ENCODE peak calls at places on chromosomes 11 and 22, in eight cellular contexts. B is progenitor cell of endocrine pancreas, K is foreskin keratinocyte, A is endodermal cell, S is heart left ventricle, H is RWPE1, C is AG09309, L is HFFc6. M is an unnamed sample.
A peak's percentile ranks its signal among the peaks of the same experiment; 100 is the strongest.

GRCh38 chr11:62842171-62842717 is 2.9 kb upstream of the WDR74 start:
- DNase-seq in B (peak; percentile 23), K (no peak), A (peak; percentile 95), S (peak; percentile 34), H (no peak), C (no peak), L (no peak), M (no peak)

GRCh38 chr11:61917357-61918109 is at the start of gene RAB3IL1:
- DNase-seq in B (peak; percentile 56), K (no peak), A (peak; percentile 82), S (peak; percentile 80), H (peak; percentile 41), C (no peak), L (no peak), M (no peak)

GRCh38 chr11:7612661-7613393 is 60.5 kb downstream of the CYB5R2 start:
- DNase-seq in B (no peak), K (no peak), A (no peak), S (no peak), H (no peak), C (no peak), L (no peak), M (no peak)

GRCh38 chr11:19785265-19785664 is 72.6 kb downstream of the NAV2 start:
- DNase-seq in B (no peak), K (no peak), A (no peak), S (no peak), H (no peak), C (no peak), L (no peak), M (no peak)

GRCh38 chr11:14179126-14179820 is 179.7 kb downstream of the RRAS2 start:
- DNase-seq in B (no peak), K (no peak), A (no peak), S (no peak), H (no peak), C (peak; percentile 1), L (peak; percentile 36), M (no peak)

GRCh38 chr11:6570691-6571427 is 32.6 kb downstream of the RRP8 start:
- DNase-seq in B (no peak), K (no peak), A (peak; percentile 61), S (no peak), H (no peak), C (no peak), L (no peak), M (no peak)

GRCh38 chr22:22703715-22704114 is 59.3 kb downstream of the GGTLC2 start:
- DNase-seq in B (no peak), K (no peak), A (no peak), S (no peak), H (no peak), C (no peak), L (peak; percentile 20), M (no peak)

GRCh38 chr11:77322926-77323590 is 21.6 kb upstream of the GDPD4 start:
- DNase-seq in B (no peak), K (no peak), A (no peak), S (no peak), H (no peak), C (no peak), L (peak; percentile 10), M (no peak)

GRCh38 chr11:43646767-43647166 is 33.8 kb upstream of the HSD17B12 start:
- DNase-seq in B (no peak), K (no peak), A (no peak), S (no peak), H (no peak), C (no peak), L (no peak), M (no peak)

GRCh38 chr11:132072044-132072879 is 701.8 kb downstream of the NTM start:
- DNase-seq in B (no peak), K (peak; percentile 100), A (no peak), S (no peak), H (peak; percentile 91), C (peak; percentile 98), L (peak; percentile 98), M (no peak)

GRCh38 chr11:3093281-3094191 is 36.3 kb upstream of the CARS1 start:
- DNase-seq in B (no peak), K (no peak), A (peak; percentile 75), S (peak; percentile 30), H (no peak), C (no peak), L (no peak), M (no peak)

DNA sequence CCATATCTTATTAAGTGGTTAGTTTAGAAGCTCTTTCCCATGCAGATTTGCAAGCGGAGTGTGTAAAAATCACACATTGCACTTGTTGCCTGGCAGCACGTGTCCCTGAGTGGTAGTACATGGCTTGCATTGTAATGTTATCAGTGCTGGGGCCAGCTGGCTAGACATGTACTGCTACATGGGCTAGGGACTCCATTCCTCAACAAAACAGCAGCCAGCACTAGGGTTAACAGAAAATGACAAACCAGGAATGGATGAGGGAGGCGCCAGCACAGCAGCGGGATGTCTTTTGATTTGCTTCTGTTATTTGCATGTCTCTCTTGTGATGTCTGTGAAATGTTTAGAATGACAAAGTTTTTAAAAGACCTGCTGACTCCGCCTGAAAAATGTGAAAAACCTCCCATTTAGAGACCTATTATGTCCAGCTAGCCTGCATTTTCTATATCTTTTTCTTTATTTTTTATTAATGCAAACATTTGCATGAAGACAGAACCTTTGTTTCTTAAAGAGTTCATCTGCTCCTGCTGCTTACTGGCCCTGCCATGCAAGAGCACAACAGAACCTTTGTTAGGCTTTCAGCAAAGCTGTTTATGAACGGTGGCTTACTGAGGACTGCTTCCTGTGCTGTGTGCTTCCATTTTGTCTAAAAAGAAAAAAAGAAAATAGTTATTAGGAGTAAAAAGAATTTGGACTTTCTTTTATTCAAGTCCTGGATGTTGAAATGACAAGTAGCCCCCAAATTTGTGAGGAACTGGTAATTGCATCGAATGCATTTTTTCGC is 40.7 kb downstream of the CSTPP1 start:
- DNase-seq in B (no peak), K (no peak), A (peak; percentile 80), S (no peak), H (no peak), C (no peak), L (no peak), M (no peak)
- TF ChIP-seq CTCF in B (no peak), K (no peak), A (no peak), S (no peak), H (no peak), C (no peak), L (no peak), M (no peak)

GRCh38 chr22:45503071-45503815 is 560 bp downstream of the FBLN1 start:
- DNase-seq in B (no peak), K (no peak), A (peak; percentile 81), S (no peak), H (peak; percentile 20), C (no peak), L (no peak), M (no peak)

GRCh38 chr22:45503816-45504702 is 1.4 kb downstream of the FBLN1 start:
- DNase-seq in B (no peak), K (no peak), A (peak; percentile 87), S (no peak), H (no peak), C (no peak), L (peak; percentile 69), M (no peak)

GRCh38 chr22:45504703-45505341 is 2.1 kb downstream of the FBLN1 start:
- DNase-seq in B (peak; percentile 20), K (no peak), A (peak; percentile 77), S (peak; percentile 75), H (no peak), C (no peak), L (peak; percentile 33), M (no peak)

GRCh38 chr22:45499746-45500145 is 2.9 kb upstream of the FBLN1 start:
- DNase-seq in B (no peak), K (no peak), A (peak; percentile 49), S (peak; percentile 82), H (no peak), C (no peak), L (no peak), M (no peak)

GRCh38 chr22:45502215-45503070 is at the start of gene FBLN1:
- DNase-seq in B (peak; percentile 71), K (no peak), A (peak; percentile 91), S (peak; percentile 61), H (peak; percentile 16), C (no peak), L (no peak), M (no peak)
- TF ChIP-seq CTCF in B (peak; percentile 51), K (peak; percentile 43), A (peak; percentile 58), S (peak; percentile 36), H (no peak), C (no peak), L (peak; percentile 67), M (no peak)

DNA sequence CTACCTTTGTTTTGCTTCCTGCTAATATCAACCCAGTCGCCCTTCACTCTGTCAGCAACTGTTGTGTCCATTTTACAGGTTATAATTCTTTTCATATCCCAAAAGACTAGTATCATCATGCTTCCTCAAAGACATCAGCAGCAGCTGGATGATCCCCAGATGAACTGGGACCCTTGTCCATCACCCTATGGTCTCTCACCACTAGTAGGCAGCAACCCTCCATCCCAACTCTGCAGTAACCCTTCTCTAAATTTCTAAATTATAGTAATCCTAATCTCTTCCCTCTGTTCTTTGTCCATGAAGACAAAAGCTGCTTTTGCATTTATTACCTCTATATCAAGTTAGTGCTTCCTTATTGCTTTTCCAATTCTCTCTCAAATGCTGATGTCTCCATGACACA is 1025.8 kb downstream of the FAM181B start:
- DNase-seq in B (no peak), K (no peak), A (peak; percentile 65), S (no peak), H (no peak), C (no peak), L (no peak), M (no peak)
- TF ChIP-seq CTCF in B (no peak), K (peak; percentile 5), A (peak; percentile 90), S (no peak), H (no peak), C (no peak), L (no peak), M (no peak)

GRCh38 chr11:75245356-75246005 is 4.9 kb downstream of the TPBGL start:
- DNase-seq in B (no peak), K (no peak), A (peak; percentile 79), S (no peak), H (no peak), C (no peak), L (no peak), M (peak; percentile 10)

GRCh38 chr11:75246673-75247350 is 6.2 kb downstream of the TPBGL start:
- DNase-seq in B (no peak), K (no peak), A (peak; percentile 33), S (no peak), H (no peak), C (no peak), L (no peak), M (peak; percentile 28)

GRCh38 chr11:75246006-75246672 is 5.6 kb downstream of the TPBGL start:
- DNase-seq in B (no peak), K (no peak), A (peak; percentile 39), S (no peak), H (no peak), C (no peak), L (no peak), M (peak; percentile 26)

GRCh38 chr11:75249704-75250103 is 9.1 kb downstream of the TPBGL start:
- DNase-seq in B (no peak), K (no peak), A (peak; percentile 48), S (no peak), H (no peak), C (no peak), L (no peak), M (peak; percentile 21)

GRCh38 chr11:75248924-75249256 is 8.3 kb downstream of the TPBGL start:
- DNase-seq in B (no peak), K (no peak), A (no peak), S (no peak), H (no peak), C (no peak), L (no peak), M (no peak)
- TF ChIP-seq CTCF in B (peak; percentile 21), K (no peak), A (no peak), S (no peak), H (peak; percentile 48), C (no peak), L (peak; percentile 65), M (peak; percentile 73)

M was measured in CD14-positive monocyte.